ENCODE peak calls at places on chromosomes 5 and 9, in nine cellular contexts. C, F, N, R, G, J, M, D and Z are unnamed samples.

GRCh38 chr5:67350600-67351315 is 154.2 kb upstream of the CD180 start:
- DNase-seq in C (peak; percentile 30), F (peak; percentile 15), N (no peak), R (peak; percentile 33), G (no peak), J (peak; percentile 43), M (peak; percentile 28), D (no peak), Z (peak; percentile 35)

GRCh38 chr5:96809898-96810297 is 2.2 kb upstream of the ERAP1 start:
- DNase-seq in C (peak; percentile 68), F (no peak), N (no peak), R (no peak), G (peak; percentile 21), J (peak; percentile 10), M (no peak), D (no peak), Z (no peak)

GRCh38 chr9:121952611-121953010 is 140.5 kb downstream of the TTLL11 start:
- DNase-seq in C (no peak), F (no peak), N (no peak), R (no peak), G (no peak), J (no peak), M (no peak), D (no peak), Z (no peak)

GRCh38 chr5:43121565-43122484 is 1.1 kb downstream of the ZNF131 start:
- DNase-seq in C (no peak), F (peak; percentile 55), N (peak; percentile 3), R (peak; percentile 36), G (peak; percentile 44), J (no peak), M (peak; percentile 48), D (peak; percentile 50), Z (no peak)

GRCh38 chr5:68225188-68225910 is 9.8 kb downstream of the PIK3R1 start:
- DNase-seq in C (peak; percentile 81), F (peak; percentile 91), N (no peak), R (peak; percentile 76), G (peak; percentile 57), J (no peak), M (no peak), D (no peak), Z (no peak)

GRCh38 chr5:126093041-126093440 is 330.2 kb upstream of the GRAMD2B start:
- DNase-seq in C (no peak), F (no peak), N (no peak), R (no peak), G (no peak), J (no peak), M (no peak), D (no peak), Z (no peak)

GRCh38 chr9:115291841-115292240 is 173.9 kb upstream of the TNC start:
- DNase-seq in C (peak; percentile 52), F (no peak), N (no peak), R (no peak), G (no peak), J (no peak), M (no peak), D (no peak), Z (no peak)

GRCh38 chr9:16526380-16526779 is 344.1 kb downstream of the BNC2 start:
- DNase-seq in C (no peak), F (peak; percentile 72), N (no peak), R (no peak), G (no peak), J (no peak), M (no peak), D (no peak), Z (no peak)

GRCh38 chr5:42268630-42269029 is 154.6 kb upstream of the GHR start:
- DNase-seq in C (no peak), F (no peak), N (no peak), R (no peak), G (no peak), J (no peak), M (no peak), D (no peak), Z (no peak)

GRCh38 chr5:132059043-132059695 is 1.3 kb upstream of the IL3 start:
- DNase-seq in C (no peak), F (no peak), N (no peak), R (no peak), G (peak; percentile 7), J (no peak), M (no peak), D (no peak), Z (no peak)

GRCh38 chr5:173094012-173094661 is 38.0 kb downstream of the CREBRF start:
- DNase-seq in C (no peak), F (peak; percentile 85), N (no peak), R (no peak), G (no peak), J (no peak), M (peak; percentile 58), D (no peak), Z (no peak)

GRCh38 chr9:121766081-121766683 is 114.7 kb downstream of the DAB2IP start:
- DNase-seq in C (no peak), F (no peak), N (no peak), R (no peak), G (no peak), J (no peak), M (no peak), D (no peak), Z (no peak)

GRCh38 chr5:82119889-82120288 is 148.1 kb downstream of the ATG10 start:
- DNase-seq in C (no peak), F (no peak), N (no peak), R (no peak), G (no peak), J (no peak), M (no peak), D (no peak), Z (no peak)

GRCh38 chr5:88524941-88525340 is 256.3 kb upstream of the TMEM161B start:
- DNase-seq in C (no peak), F (no peak), N (no peak), R (no peak), G (no peak), J (no peak), M (no peak), D (no peak), Z (no peak)

GRCh38 chr9:69019808-69020207 is 5.9 kb upstream of the PRKACG start:
- DNase-seq in C (no peak), F (no peak), N (no peak), R (no peak), G (no peak), J (peak; percentile 68), M (no peak), D (no peak), Z (peak; percentile 35)

GRCh38 chr9:12775963-12776774 is 1.3 kb downstream of the LURAP1L start:
- DNase-seq in C (peak; percentile 90), F (peak; percentile 94), N (peak; percentile 53), R (peak; percentile 82), G (peak; percentile 82), J (no peak), M (peak; percentile 68), D (peak; percentile 74), Z (peak; percentile 81)

GRCh38 chr9:127540664-127541041 is 71.4 kb upstream of the STXBP1 start:
- DNase-seq in C (peak; percentile 80), F (no peak), N (no peak), R (no peak), G (no peak), J (no peak), M (no peak), D (no peak), Z (no peak)

GRCh38 chr9:6384732-6385131 is 28.3 kb upstream of the UHRF2 start:
- DNase-seq in C (no peak), F (no peak), N (no peak), R (no peak), G (no peak), J (no peak), M (peak; percentile 19), D (no peak), Z (no peak)

GRCh38 chr5:123807177-123807900 is 295.4 kb downstream of the CSNK1G3 start:
- DNase-seq in C (no peak), F (no peak), N (peak; percentile 35), R (no peak), G (no peak), J (no peak), M (no peak), D (no peak), Z (no peak)

GRCh38 chr9:121278535-121279169 is 10.7 kb downstream of the GSN start:
- DNase-seq in C (peak; percentile 73), F (peak; percentile 96), N (no peak), R (peak; percentile 66), G (peak; percentile 81), J (peak; percentile 23), M (peak; percentile 64), D (peak; percentile 57), Z (peak; percentile 47)

GRCh38 chr5:88269222-88269771 is 652 bp upstream of the TMEM161B start:
- DNase-seq in C (no peak), F (no peak), N (no peak), R (peak; percentile 23), G (peak; percentile 16), J (no peak), M (peak; percentile 18), D (no peak), Z (no peak)

GRCh38 chr9:3467593-3468219 is 58.1 kb downstream of the RFX3 start:
- DNase-seq in C (peak; percentile 56), F (peak; percentile 84), N (peak; percentile 33), R (peak; percentile 60), G (peak; percentile 84), J (peak; percentile 57), M (peak; percentile 20), D (peak; percentile 58), Z (peak; percentile 51)

GRCh38 chr9:35313911-35314310 is 152.1 kb downstream of the UNC13B start:
- DNase-seq in C (no peak), F (peak; percentile 18), N (no peak), R (no peak), G (no peak), J (no peak), M (no peak), D (no peak), Z (no peak)

GRCh38 chr5:31952034-31952433 is 222.1 kb downstream of the GOLPH3 start:
- DNase-seq in C (no peak), F (no peak), N (no peak), R (no peak), G (no peak), J (no peak), M (no peak), D (no peak), Z (no peak)

GRCh38 chr5:43967165-43967564 is 364.2 kb downstream of the NNT start:
- DNase-seq in C (no peak), F (no peak), N (no peak), R (no peak), G (no peak), J (no peak), M (no peak), D (no peak), Z (no peak)

GRCh38 chr9:88831783-88832407 is 159.4 kb upstream of the S1PR3 start:
- DNase-seq in C (no peak), F (no peak), N (no peak), R (no peak), G (no peak), J (no peak), M (no peak), D (no peak), Z (no peak)

GRCh38 chr9:680106-680505 is 161.4 kb upstream of the DMRT1 start:
- DNase-seq in C (no peak), F (no peak), N (no peak), R (no peak), G (no peak), J (no peak), M (no peak), D (no peak), Z (no peak)

GRCh38 chr9:95876595-95876994 is 1.1 kb downstream of the ERCC6L2 start:
- DNase-seq in C (no peak), F (no peak), N (no peak), R (no peak), G (no peak), J (no peak), M (no peak), D (no peak), Z (no peak)

GRCh38 chr5:133336969-133337410 is 275.4 kb downstream of the FSTL4 start:
- DNase-seq in C (no peak), F (no peak), N (no peak), R (no peak), G (no peak), J (no peak), M (no peak), D (no peak), Z (no peak)

GRCh38 chr5:162824360-162824759 is 613.0 kb upstream of the CCNG1 start:
- DNase-seq in C (no peak), F (no peak), N (no peak), R (no peak), G (no peak), J (no peak), M (no peak), D (peak; percentile 10), Z (no peak)

GRCh38 chr9:13719410-13719809 is 439.9 kb upstream of the MPDZ start:
- DNase-seq in C (no peak), F (no peak), N (no peak), R (no peak), G (no peak), J (no peak), M (no peak), D (no peak), Z (no peak)